ENCODE peak calls at places on chromosomes 4 and X, in seven cellular contexts. One of them, this sample, is unnamed.

GRCh38 chr4:54668031-54668611 is 10.4 kb downstream of the KIT start:
- DNase-seq in CD4-positive, alpha-beta T cell: no peak
- DNase-seq in RWPE1: no peak
- DNase-seq in ascending aorta: no peak
- DNase-seq in GM06990: no peak
- DNase-seq in MM.1S: no peak
- DNase-seq in endodermal cell: peak; percentile 56
- DNase-seq in this sample: no peak

GRCh38 chr4:61500883-61501282 is 300.8 kb downstream of the ADGRL3 start:
- DNase-seq in CD4-positive, alpha-beta T cell: no peak
- DNase-seq in RWPE1: peak; percentile 13
- DNase-seq in ascending aorta: no peak
- DNase-seq in GM06990: no peak
- DNase-seq in MM.1S: no peak
- DNase-seq in endodermal cell: no peak
- DNase-seq in this sample: no peak

GRCh38 chrX:46589977-46590723 is 16.6 kb downstream of the CHST7 start:
- DNase-seq in CD4-positive, alpha-beta T cell: no peak
- DNase-seq in RWPE1: no peak
- DNase-seq in ascending aorta: no peak
- DNase-seq in GM06990: no peak
- DNase-seq in MM.1S: no peak
- DNase-seq in endodermal cell: no peak
- DNase-seq in this sample: no peak

GRCh38 chrX:70096052-70096451 is 33.8 kb downstream of the OTUD6A start:
- DNase-seq in CD4-positive, alpha-beta T cell: no peak
- DNase-seq in RWPE1: peak; percentile 8
- DNase-seq in ascending aorta: no peak
- DNase-seq in GM06990: no peak
- DNase-seq in MM.1S: no peak
- DNase-seq in endodermal cell: peak; percentile 67
- DNase-seq in this sample: no peak

GRCh38 chrX:133045986-133046385 is 50.9 kb downstream of the USP26 start:
- DNase-seq in CD4-positive, alpha-beta T cell: no peak
- DNase-seq in RWPE1: peak; percentile 8
- DNase-seq in ascending aorta: no peak
- DNase-seq in GM06990: no peak
- DNase-seq in MM.1S: peak; percentile 13
- DNase-seq in endodermal cell: no peak
- DNase-seq in this sample: no peak

GRCh38 chr4:74446896-74447295 is 2.0 kb downstream of the AREG start:
- DNase-seq in CD4-positive, alpha-beta T cell: no peak
- DNase-seq in RWPE1: no peak
- DNase-seq in ascending aorta: no peak
- DNase-seq in GM06990: no peak
- DNase-seq in MM.1S: no peak
- DNase-seq in endodermal cell: no peak
- DNase-seq in this sample: no peak

GRCh38 chrX:44489515-44489914 is 53.1 kb downstream of the FUNDC1 start:
- DNase-seq in CD4-positive, alpha-beta T cell: no peak
- DNase-seq in RWPE1: no peak
- DNase-seq in ascending aorta: no peak
- DNase-seq in GM06990: no peak
- DNase-seq in MM.1S: no peak
- DNase-seq in endodermal cell: no peak
- DNase-seq in this sample: no peak

GRCh38 chr4:139795915-139796314 is 130.3 kb downstream of the MGST2 start:
- DNase-seq in CD4-positive, alpha-beta T cell: no peak
- DNase-seq in RWPE1: no peak
- DNase-seq in ascending aorta: no peak
- DNase-seq in GM06990: no peak
- DNase-seq in MM.1S: no peak
- DNase-seq in endodermal cell: no peak
- DNase-seq in this sample: no peak

GRCh38 chr4:138650917-138651564 is 364.5 kb upstream of the NOCT start:
- DNase-seq in CD4-positive, alpha-beta T cell: no peak
- DNase-seq in RWPE1: peak; percentile 30
- DNase-seq in ascending aorta: no peak
- DNase-seq in GM06990: no peak
- DNase-seq in MM.1S: no peak
- DNase-seq in endodermal cell: no peak
- DNase-seq in this sample: no peak

GRCh38 chr4:45147866-45148265 is 421.5 kb upstream of the GNPDA2 start:
- DNase-seq in CD4-positive, alpha-beta T cell: no peak
- DNase-seq in RWPE1: no peak
- DNase-seq in ascending aorta: no peak
- DNase-seq in GM06990: no peak
- DNase-seq in MM.1S: no peak
- DNase-seq in endodermal cell: no peak
- DNase-seq in this sample: no peak

GRCh38 chr4:144611850-144612249 is 34.1 kb upstream of the HHIP start:
- DNase-seq in CD4-positive, alpha-beta T cell: no peak
- DNase-seq in RWPE1: peak; percentile 6
- DNase-seq in ascending aorta: no peak
- DNase-seq in GM06990: no peak
- DNase-seq in MM.1S: peak; percentile 21
- DNase-seq in endodermal cell: peak; percentile 80
- DNase-seq in this sample: peak; percentile 2

GRCh38 chr4:19684079-19684478 is 567.6 kb upstream of the SLIT2 start:
- DNase-seq in CD4-positive, alpha-beta T cell: no peak
- DNase-seq in RWPE1: no peak
- DNase-seq in ascending aorta: no peak
- DNase-seq in GM06990: no peak
- DNase-seq in MM.1S: no peak
- DNase-seq in endodermal cell: no peak
- DNase-seq in this sample: no peak

GRCh38 chr4:57083107-57083506 is 27.1 kb downstream of the IGFBP7 start:
- DNase-seq in CD4-positive, alpha-beta T cell: no peak
- DNase-seq in RWPE1: no peak
- DNase-seq in ascending aorta: no peak
- DNase-seq in GM06990: no peak
- DNase-seq in MM.1S: no peak
- DNase-seq in endodermal cell: no peak
- DNase-seq in this sample: no peak

GRCh38 chr4:26873391-26874026 is 12.9 kb downstream of the STIM2 start:
- DNase-seq in CD4-positive, alpha-beta T cell: peak; percentile 59
- DNase-seq in RWPE1: no peak
- DNase-seq in ascending aorta: no peak
- DNase-seq in GM06990: no peak
- DNase-seq in MM.1S: no peak
- DNase-seq in endodermal cell: no peak
- DNase-seq in this sample: no peak

GRCh38 chrX:150364347-150365050 is 1.4 kb downstream of the MAMLD1 start:
- DNase-seq in CD4-positive, alpha-beta T cell: no peak
- DNase-seq in RWPE1: no peak
- DNase-seq in ascending aorta: no peak
- DNase-seq in GM06990: no peak
- DNase-seq in MM.1S: no peak
- DNase-seq in endodermal cell: peak; percentile 63
- DNase-seq in this sample: peak; percentile 26

GRCh38 chr4:168183717-168184571 is 91.6 kb downstream of the ANXA10 start:
- DNase-seq in CD4-positive, alpha-beta T cell: no peak
- DNase-seq in RWPE1: peak; percentile 28
- DNase-seq in ascending aorta: no peak
- DNase-seq in GM06990: peak; percentile 31
- DNase-seq in MM.1S: peak; percentile 43
- DNase-seq in endodermal cell: no peak
- DNase-seq in this sample: no peak

GRCh38 chr4:124499266-124499665 is 213.3 kb downstream of the ANKRD50 start:
- DNase-seq in CD4-positive, alpha-beta T cell: no peak
- DNase-seq in RWPE1: no peak
- DNase-seq in ascending aorta: no peak
- DNase-seq in GM06990: no peak
- DNase-seq in MM.1S: no peak
- DNase-seq in endodermal cell: no peak
- DNase-seq in this sample: no peak

GRCh38 chrX:8738588-8739189 is 6.8 kb upstream of the ANOS1 start:
- DNase-seq in CD4-positive, alpha-beta T cell: no peak
- DNase-seq in RWPE1: no peak
- DNase-seq in ascending aorta: no peak
- DNase-seq in GM06990: no peak
- DNase-seq in MM.1S: peak; percentile 53
- DNase-seq in endodermal cell: peak; percentile 77
- DNase-seq in this sample: peak; percentile 67

GRCh38 chr4:164894725-164895124 is 17.7 kb downstream of the APELA start:
- DNase-seq in CD4-positive, alpha-beta T cell: no peak
- DNase-seq in RWPE1: no peak
- DNase-seq in ascending aorta: no peak
- DNase-seq in GM06990: peak; percentile 49
- DNase-seq in MM.1S: no peak
- DNase-seq in endodermal cell: no peak
- DNase-seq in this sample: no peak

GRCh38 chr4:101790521-101791188 is at the start of gene BANK1:
- DNase-seq in CD4-positive, alpha-beta T cell: no peak
- DNase-seq in RWPE1: peak; percentile 26
- DNase-seq in ascending aorta: peak; percentile 63
- DNase-seq in GM06990: peak; percentile 89
- DNase-seq in MM.1S: peak; percentile 87
- DNase-seq in endodermal cell: peak; percentile 94
- DNase-seq in this sample: peak; percentile 67
- TF ChIP-seq CTCF in CD4-positive, alpha-beta T cell: no peak
- TF ChIP-seq CTCF in RWPE1: peak; percentile 26
- TF ChIP-seq CTCF in ascending aorta: no peak
- TF ChIP-seq CTCF in GM06990: peak; percentile 59
- TF ChIP-seq CTCF in MM.1S: peak; percentile 22
- TF ChIP-seq CTCF in endodermal cell: peak; percentile 81
- TF ChIP-seq CTCF in this sample: peak; percentile 52

DNA sequence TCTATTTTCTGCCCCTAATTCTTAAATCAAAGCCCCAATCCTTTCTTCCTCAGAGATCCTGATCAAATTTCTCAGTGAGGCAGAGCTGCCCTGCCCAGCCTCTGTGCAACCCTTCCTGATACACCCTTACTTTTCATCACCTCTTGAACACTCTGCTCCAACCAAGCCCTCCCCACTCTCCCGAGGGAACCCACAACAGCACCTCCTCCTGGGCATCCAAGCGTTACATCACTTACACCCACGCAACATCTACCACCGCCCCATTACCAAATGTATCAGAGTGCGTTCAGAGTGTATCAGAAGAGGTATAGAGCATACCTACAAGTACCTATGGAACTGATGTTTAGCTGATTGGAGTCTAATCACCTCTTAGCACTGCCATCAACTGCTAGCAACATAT is 186.5 kb downstream of the RAP1GDS1 start:
- DNase-seq in CD4-positive, alpha-beta T cell: no peak
- DNase-seq in RWPE1: no peak
- DNase-seq in ascending aorta: no peak
- DNase-seq in GM06990: peak; percentile 29
- DNase-seq in MM.1S: no peak
- DNase-seq in endodermal cell: peak; percentile 61
- DNase-seq in this sample: no peak
- TF ChIP-seq CTCF in CD4-positive, alpha-beta T cell: no peak
- TF ChIP-seq CTCF in RWPE1: no peak
- TF ChIP-seq CTCF in ascending aorta: no peak
- TF ChIP-seq CTCF in GM06990: peak; percentile 7
- TF ChIP-seq CTCF in MM.1S: no peak
- TF ChIP-seq CTCF in endodermal cell: peak; percentile 41
- TF ChIP-seq CTCF in this sample: no peak

DNA sequence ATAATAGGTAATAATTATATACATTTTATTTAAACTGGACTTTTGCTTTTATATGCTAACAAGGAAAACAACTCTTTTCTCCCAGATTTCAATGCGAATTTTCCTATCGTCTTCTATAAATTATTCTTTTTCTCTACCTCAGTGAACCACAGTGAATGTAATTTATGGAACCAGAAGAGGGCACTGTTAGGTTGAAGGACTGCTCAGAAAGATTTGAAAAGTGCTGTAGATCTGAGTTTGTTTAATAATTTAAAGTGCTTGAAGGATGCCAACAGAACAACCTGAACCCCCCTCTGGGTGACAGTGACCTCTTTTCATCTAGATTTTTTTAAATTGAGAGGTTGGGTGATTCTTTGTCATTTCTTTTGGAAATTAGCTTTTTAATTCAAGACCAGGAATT is 54.9 kb downstream of the PHOX2B start:
- DNase-seq in CD4-positive, alpha-beta T cell: no peak
- DNase-seq in RWPE1: peak; percentile 32
- DNase-seq in ascending aorta: no peak
- DNase-seq in GM06990: no peak
- DNase-seq in MM.1S: peak; percentile 55
- DNase-seq in endodermal cell: no peak
- DNase-seq in this sample: no peak
- TF ChIP-seq CTCF in CD4-positive, alpha-beta T cell: no peak
- TF ChIP-seq CTCF in RWPE1: peak; percentile 37
- TF ChIP-seq CTCF in ascending aorta: peak; percentile 15
- TF ChIP-seq CTCF in GM06990: peak; percentile 46
- TF ChIP-seq CTCF in MM.1S: peak; percentile 59
- TF ChIP-seq CTCF in endodermal cell: peak; percentile 78
- TF ChIP-seq CTCF in this sample: peak; percentile 80

DNA sequence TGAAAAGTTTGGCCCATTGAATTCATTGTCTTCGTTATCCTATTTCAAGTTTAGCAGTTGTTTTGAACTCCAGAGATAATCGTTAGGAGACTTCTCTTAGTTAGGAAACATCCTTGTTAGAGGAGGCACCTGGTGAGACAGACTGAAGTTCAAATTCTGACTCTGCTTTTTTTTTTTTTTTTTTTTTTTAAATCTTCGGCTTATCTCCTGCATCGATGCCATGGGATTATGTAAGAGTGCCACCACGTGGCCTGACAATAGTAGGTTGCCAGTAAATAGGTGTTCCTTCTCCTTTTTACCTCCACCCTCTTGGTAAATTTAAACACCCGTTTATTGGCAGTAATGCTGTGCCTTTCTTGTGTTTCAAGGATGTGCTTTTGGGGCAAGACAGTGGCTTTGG is 149.3 kb downstream of the SOWAHB start:
- DNase-seq in CD4-positive, alpha-beta T cell: no peak
- DNase-seq in RWPE1: no peak
- DNase-seq in ascending aorta: no peak
- DNase-seq in GM06990: no peak
- DNase-seq in MM.1S: peak; percentile 21
- DNase-seq in endodermal cell: peak; percentile 72
- DNase-seq in this sample: no peak
- TF ChIP-seq CTCF in CD4-positive, alpha-beta T cell: no peak
- TF ChIP-seq CTCF in RWPE1: peak; percentile 33
- TF ChIP-seq CTCF in ascending aorta: peak; percentile 16
- TF ChIP-seq CTCF in GM06990: peak; percentile 57
- TF ChIP-seq CTCF in MM.1S: peak; percentile 14
- TF ChIP-seq CTCF in endodermal cell: peak; percentile 64
- TF ChIP-seq CTCF in this sample: peak; percentile 65